ENCODE peak calls at places on chromosomes 2 and 18, in five cellular contexts. G, T, F, D and A are unnamed samples.

GRCh38 chr2:204154863-204155262 is 218.3 kb downstream of the ICOS start:
- DNase-seq in G (no peak), T (no peak), F (no peak), D (no peak), A (no peak)

GRCh38 chr2:233022561-233022960 is 9.5 kb upstream of the NGEF start:
- DNase-seq in F (no peak), D (no peak), T (no peak), G (no peak), A (no peak)

GRCh38 chr2:219835493-219835892 is 208.1 kb downstream of the SLC4A3 start:
- DNase-seq in D (no peak), G (no peak), T (no peak), F (no peak), A (no peak)

GRCh38 chr2:14941151-14941631 is 308.7 kb downstream of the LRATD1 start:
- DNase-seq in G (peak; percentile 72), D (no peak), F (no peak), T (no peak), A (no peak)

GRCh38 chr2:64471616-64472015 is 17.7 kb downstream of the LGALSL start:
- DNase-seq in G (no peak), D (no peak), F (no peak), T (no peak), A (no peak)

GRCh38 chr2:70708376-70709199 is 59.4 kb downstream of the ADD2 start:
- DNase-seq in F (no peak), D (peak; percentile 14), T (no peak), G (no peak), A (no peak)

GRCh38 chr18:37574113-37574512 is 8.5 kb upstream of the CELF4 start:
- DNase-seq in T (no peak), D (peak; percentile 22), F (no peak), G (no peak), A (peak; percentile 94)

GRCh38 chr2:128544321-128545037 is 225.8 kb upstream of the HS6ST1 start:
- DNase-seq in G (peak; percentile 1), D (no peak), F (no peak), T (no peak), A (no peak)

GRCh38 chr18:45166341-45167108 is 448.8 kb upstream of the SLC14A2 start:
- DNase-seq in T (no peak), D (peak; percentile 93), G (no peak), F (no peak), A (peak; percentile 73)

GRCh38 chr18:45845410-45845809 is 19.9 kb downstream of the SIGLEC15 start:
- DNase-seq in F (no peak), D (no peak), T (no peak), G (no peak), A (no peak)

GRCh38 chr18:13260114-13260926 is 41.8 kb downstream of the LDLRAD4 start:
- DNase-seq in F (no peak), G (peak; percentile 37), T (no peak), D (peak; percentile 13), A (no peak)

GRCh38 chr18:27856839-27857238 is 320.1 kb downstream of the CDH2 start:
- DNase-seq in G (no peak), D (no peak), F (no peak), T (no peak), A (peak; percentile 23)

GRCh38 chr2:119204525-119204924 is 19.1 kb upstream of the STEAP3 start:
- DNase-seq in G (no peak), F (no peak), T (no peak), D (no peak), A (no peak)

GRCh38 chr2:201886504-201886903 is 80.2 kb downstream of the CDK15 start:
- DNase-seq in F (no peak), D (no peak), T (no peak), G (no peak), A (no peak)

GRCh38 chr2:191245046-191245868 is at the start of gene MYO1B:
- DNase-seq in T (peak; percentile 81), F (peak; percentile 68), G (peak; percentile 77), D (peak; percentile 77), A (peak; percentile 64)

GRCh38 chr2:241532168-241532567 is 23.8 kb upstream of the STK25 start:
- DNase-seq in F (no peak), D (no peak), G (no peak), T (no peak), A (no peak)

GRCh38 chr18:24497052-24497754 is 36.8 kb downstream of the HRH4 start:
- DNase-seq in F (no peak), T (no peak), G (no peak), D (peak; percentile 26), A (peak; percentile 99)

GRCh38 chr2:71347517-71347916 is 15.9 kb downstream of the ZNF638 start:
- DNase-seq in T (no peak), G (no peak), F (no peak), D (peak; percentile 36), A (no peak)

GRCh38 chr2:26668041-26668440 is 24.5 kb upstream of the KCNK3 start:
- DNase-seq in G (no peak), T (no peak), F (no peak), D (no peak), A (no peak)

GRCh38 chr2:160324161-160324768 is 124.2 kb upstream of the ITGB6 start:
- DNase-seq in D (peak; percentile 77), G (peak; percentile 76), T (peak; percentile 28), F (peak; percentile 17), A (peak; percentile 17)

GRCh38 chr18:41577529-41577928 is 377.5 kb upstream of the PIK3C3 start:
- DNase-seq in F (no peak), D (no peak), T (no peak), G (no peak), A (no peak)

GRCh38 chr2:151922845-151923666 is 94.8 kb upstream of the ARL5A start:
- DNase-seq in F (no peak), G (peak; percentile 81), D (peak; percentile 53), T (peak; percentile 7), A (peak; percentile 15)

GRCh38 chr2:113157897-113158753 is 15.6 kb upstream of the PSD4 start:
- DNase-seq in T (no peak), G (no peak), D (peak; percentile 25), F (no peak), A (peak; percentile 5)

GRCh38 chr18:20971886-20972267 is 139.7 kb downstream of the ROCK1 start:
- DNase-seq in T (no peak), G (no peak), D (peak; percentile 55), F (peak; percentile 16), A (peak; percentile 53)

GRCh38 chr2:11969774-11970173 is 223.3 kb downstream of the LPIN1 start:
- DNase-seq in T (no peak), D (no peak), F (no peak), G (no peak), A (no peak)

GRCh38 chr2:3037196-3038194 is 340.1 kb downstream of the EIPR1 start:
- DNase-seq in G (no peak), D (no peak), F (no peak), T (no peak), A (no peak)

GRCh38 chr18:9951022-9951859 is 37.4 kb downstream of the VAPA start:
- DNase-seq in T (peak; percentile 37), G (no peak), F (no peak), D (peak; percentile 81), A (peak; percentile 83)

GRCh38 chr2:126975671-126976655 is 77.3 kb downstream of the TEX51 start:
- DNase-seq in D (peak; percentile 21), T (no peak), G (no peak), F (no peak), A (no peak)

GRCh38 chr2:168903888-168904287 is 2.8 kb downstream of the G6PC2 start:
- DNase-seq in F (no peak), G (no peak), T (no peak), D (no peak), A (no peak)

GRCh38 chr2:157355618-157356017 is 30.0 kb upstream of the ERMN start:
- DNase-seq in F (no peak), T (no peak), G (no peak), D (peak; percentile 22), A (no peak)